ENCODE peak calls at places on chromosome 9, in nine cellular contexts. One of them, this sample, is unnamed.

GRCh38 chr9:128818839-128819715 is 777 bp downstream of the ENDOG start:
- DNase-seq in activated CD8-positive, alpha-beta T cell treated with anti-CD3 and anti-CD28 coated beads for 36 hours: peak
- DNase-seq in uterus: no peak
- DNase-seq in amniotic stem cell: no peak
- DNase-seq in DMS 273 treated with DMSO at 0.1 percent for 48 hours: no peak
- DNase-seq in upper lobe of right lung: peak
- DNase-seq in SW480: peak
- DNase-seq in kidney tubule cell: peak
- DNase-seq in NCI-H1105: peak
- DNase-seq in this sample: peak

GRCh38 chr9:35481347-35481975 is 8.4 kb upstream of the RUSC2 start:
- DNase-seq in NCI-H1105: peak
- DNase-seq in upper lobe of right lung: no peak
- DNase-seq in activated CD8-positive, alpha-beta T cell treated with anti-CD3 and anti-CD28 coated beads for 36 hours: peak
- DNase-seq in amniotic stem cell: no peak
- DNase-seq in uterus: no peak
- DNase-seq in DMS 273 treated with DMSO at 0.1 percent for 48 hours: no peak
- DNase-seq in kidney tubule cell: peak
- DNase-seq in SW480: peak
- DNase-seq in this sample: no peak

GRCh38 chr9:87270241-87271234 is 227.1 kb upstream of the DAPK1 start:
- DNase-seq in uterus: peak
- DNase-seq in NCI-H1105: no peak
- DNase-seq in amniotic stem cell: no peak
- DNase-seq in DMS 273 treated with DMSO at 0.1 percent for 48 hours: no peak
- DNase-seq in SW480: no peak
- DNase-seq in kidney tubule cell: peak
- DNase-seq in activated CD8-positive, alpha-beta T cell treated with anti-CD3 and anti-CD28 coated beads for 36 hours: no peak
- DNase-seq in upper lobe of right lung: no peak
- DNase-seq in this sample: no peak

GRCh38 chr9:100394032-100394695 is 32.8 kb upstream of the MSANTD3 start:
- DNase-seq in NCI-H1105: no peak
- DNase-seq in SW480: no peak
- DNase-seq in DMS 273 treated with DMSO at 0.1 percent for 48 hours: no peak
- DNase-seq in activated CD8-positive, alpha-beta T cell treated with anti-CD3 and anti-CD28 coated beads for 36 hours: no peak
- DNase-seq in upper lobe of right lung: no peak
- DNase-seq in uterus: no peak
- DNase-seq in amniotic stem cell: no peak
- DNase-seq in kidney tubule cell: no peak
- DNase-seq in this sample: no peak

GRCh38 chr9:4147476-4148214 is 152.2 kb downstream of the GLIS3 start:
- DNase-seq in uterus: no peak
- DNase-seq in NCI-H1105: no peak
- DNase-seq in upper lobe of right lung: no peak
- DNase-seq in kidney tubule cell: peak
- DNase-seq in SW480: peak
- DNase-seq in DMS 273 treated with DMSO at 0.1 percent for 48 hours: no peak
- DNase-seq in amniotic stem cell: no peak
- DNase-seq in activated CD8-positive, alpha-beta T cell treated with anti-CD3 and anti-CD28 coated beads for 36 hours: no peak
- DNase-seq in this sample: no peak

GRCh38 chr9:4620046-4620765 is 41.9 kb upstream of the PLPP6 start:
- DNase-seq in upper lobe of right lung: no peak
- DNase-seq in kidney tubule cell: no peak
- DNase-seq in uterus: no peak
- DNase-seq in amniotic stem cell: no peak
- DNase-seq in NCI-H1105: no peak
- DNase-seq in DMS 273 treated with DMSO at 0.1 percent for 48 hours: no peak
- DNase-seq in activated CD8-positive, alpha-beta T cell treated with anti-CD3 and anti-CD28 coated beads for 36 hours: peak
- DNase-seq in SW480: no peak
- DNase-seq in this sample: no peak

GRCh38 chr9:77597057-77597456 is 51.1 kb downstream of the GNA14 start:
- DNase-seq in kidney tubule cell: no peak
- DNase-seq in upper lobe of right lung: no peak
- DNase-seq in uterus: no peak
- DNase-seq in NCI-H1105: no peak
- DNase-seq in SW480: no peak
- DNase-seq in DMS 273 treated with DMSO at 0.1 percent for 48 hours: no peak
- DNase-seq in activated CD8-positive, alpha-beta T cell treated with anti-CD3 and anti-CD28 coated beads for 36 hours: no peak
- DNase-seq in amniotic stem cell: no peak
- DNase-seq in this sample: no peak

GRCh38 chr9:77014597-77015263 is 4.7 kb upstream of the FOXB2 start:
- DNase-seq in SW480: no peak
- DNase-seq in activated CD8-positive, alpha-beta T cell treated with anti-CD3 and anti-CD28 coated beads for 36 hours: no peak
- DNase-seq in DMS 273 treated with DMSO at 0.1 percent for 48 hours: no peak
- DNase-seq in upper lobe of right lung: no peak
- DNase-seq in uterus: no peak
- DNase-seq in NCI-H1105: peak
- DNase-seq in amniotic stem cell: no peak
- DNase-seq in kidney tubule cell: no peak
- DNase-seq in this sample: no peak

GRCh38 chr9:4382722-4383317 is 83.0 kb upstream of the GLIS3 start:
- DNase-seq in NCI-H1105: peak
- DNase-seq in upper lobe of right lung: no peak
- DNase-seq in amniotic stem cell: no peak
- DNase-seq in DMS 273 treated with DMSO at 0.1 percent for 48 hours: no peak
- DNase-seq in kidney tubule cell: peak
- DNase-seq in uterus: no peak
- DNase-seq in activated CD8-positive, alpha-beta T cell treated with anti-CD3 and anti-CD28 coated beads for 36 hours: no peak
- DNase-seq in SW480: peak
- DNase-seq in this sample: no peak